ENCODE peak calls at places on chromosome 15, in seven cellular contexts. Q, R, D, I, E, N and X are unnamed samples.

GRCh38 chr15:92606126-92606835 is 49.3 kb downstream of the FAM174B start:
- DNase-seq in Q (no peak), R (no peak), D (peak; percentile 4), I (no peak), E (no peak), N (no peak), X (no peak)

GRCh38 chr15:98896802-98897732 is 110.5 kb downstream of the PGPEP1L start:
- DNase-seq in Q (peak; percentile 99), R (peak; percentile 97), D (no peak), I (no peak), E (peak; percentile 98), N (peak; percentile 38), X (peak; percentile 88)

GRCh38 chr15:57321973-57322601 is 54.2 kb upstream of the CGNL1 start:
- DNase-seq in Q (no peak), R (no peak), D (no peak), I (no peak), E (no peak), N (no peak), X (no peak)

GRCh38 chr15:74136584-74137543 is 6.5 kb downstream of the ISLR2 start:
- DNase-seq in Q (no peak), R (peak; percentile 59), D (no peak), I (no peak), E (no peak), N (no peak), X (no peak)

GRCh38 chr15:98381446-98381845 is 266.9 kb upstream of the IGF1R start:
- DNase-seq in Q (no peak), R (no peak), D (no peak), I (no peak), E (no peak), N (no peak), X (peak; percentile 9)

GRCh38 chr15:63335543-63336240 is 46.0 kb downstream of the CA12 start:
- DNase-seq in Q (no peak), R (no peak), D (no peak), I (no peak), E (no peak), N (no peak), X (no peak)

GRCh38 chr15:33022629-33023028 is 171.9 kb downstream of the FMN1 start:
- DNase-seq in Q (peak; percentile 23), R (peak; percentile 30), D (no peak), I (peak; percentile 72), E (no peak), N (peak; percentile 67), X (peak; percentile 75)

GRCh38 chr15:98715401-98715800 is 67.1 kb downstream of the IGF1R start:
- DNase-seq in Q (no peak), R (no peak), D (no peak), I (no peak), E (no peak), N (peak; percentile 50), X (no peak)

GRCh38 chr15:79169531-79170123 is 79.0 kb upstream of the RASGRF1 start:
- DNase-seq in Q (no peak), R (peak; percentile 16), D (no peak), I (no peak), E (no peak), N (no peak), X (no peak)

GRCh38 chr15:31482122-31482922 is 155.7 kb downstream of the KLF13 start:
- DNase-seq in Q (no peak), R (no peak), D (no peak), I (no peak), E (no peak), N (no peak), X (no peak)

GRCh38 chr15:81317642-81318017 is 6.3 kb downstream of the STARD5 start:
- DNase-seq in Q (no peak), R (no peak), D (no peak), I (no peak), E (no peak), N (no peak), X (no peak)

GRCh38 chr15:38212759-38213158 is 39.9 kb upstream of the SPRED1 start:
- DNase-seq in Q (no peak), R (no peak), D (no peak), I (no peak), E (no peak), N (no peak), X (no peak)

GRCh38 chr15:99424978-99425665 is 140.7 kb upstream of the MEF2A start:
- DNase-seq in Q (no peak), R (peak; percentile 96), D (no peak), I (no peak), E (peak; percentile 62), N (peak; percentile 53), X (peak; percentile 88)

GRCh38 chr15:46652256-46652655 is 1017.4 kb downstream of the SQOR start:
- DNase-seq in Q (no peak), R (no peak), D (no peak), I (no peak), E (no peak), N (no peak), X (no peak)

GRCh38 chr15:76340802-76341365 is 4.3 kb downstream of the ISL2 start:
- DNase-seq in Q (no peak), R (no peak), D (peak; percentile 49), I (no peak), E (no peak), N (no peak), X (no peak)

GRCh38 chr15:28123408-28124023 is 24.4 kb upstream of the OCA2 start:
- DNase-seq in Q (peak; percentile 59), R (peak; percentile 79), D (peak; percentile 86), I (peak; percentile 84), E (peak; percentile 33), N (peak; percentile 50), X (peak; percentile 55)

GRCh38 chr15:64003182-64003581 is 43.1 kb downstream of the DAPK2 start:
- DNase-seq in Q (no peak), R (no peak), D (no peak), I (no peak), E (no peak), N (no peak), X (no peak)

GRCh38 chr15:40925863-40926658 is 3.1 kb upstream of the DLL4 start:
- DNase-seq in Q (no peak), R (no peak), D (no peak), I (no peak), E (no peak), N (no peak), X (no peak)

GRCh38 chr15:86608461-86608860 is 528.8 kb downstream of the AGBL1 start:
- DNase-seq in Q (no peak), R (no peak), D (no peak), I (no peak), E (no peak), N (peak; percentile 51), X (peak; percentile 33)

GRCh38 chr15:64343841-64344240 is 12.1 kb downstream of the CSNK1G1 start:
- DNase-seq in Q (no peak), R (no peak), D (no peak), I (no peak), E (no peak), N (no peak), X (no peak)

GRCh38 chr15:96333194-96334016 is 2.9 kb downstream of the NR2F2 start:
- DNase-seq in Q (no peak), R (peak; percentile 49), D (peak; percentile 60), I (peak; percentile 21), E (no peak), N (peak; percentile 37), X (peak; percentile 33)

GRCh38 chr15:78195735-78196201 is 38.6 kb downstream of the ACSBG1 start:
- DNase-seq in Q (no peak), R (peak; percentile 30), D (peak; percentile 49), I (peak; percentile 47), E (no peak), N (no peak), X (no peak)

GRCh38 chr15:45023659-45024320 is 795 bp downstream of the SORD start:
- DNase-seq in Q (no peak), R (peak; percentile 2), D (no peak), I (no peak), E (no peak), N (no peak), X (peak; percentile 77)

GRCh38 chr15:70098170-70098460 is 398 bp upstream of the TLE3 start:
- DNase-seq in Q (no peak), R (no peak), D (no peak), I (no peak), E (no peak), N (no peak), X (no peak)

GRCh38 chr15:93862791-93863190 is 368.6 kb upstream of the MCTP2 start:
- DNase-seq in Q (no peak), R (no peak), D (no peak), I (no peak), E (no peak), N (peak; percentile 26), X (no peak)
- H3K4me3 ChIP-seq in Q (no peak overlapping the region), R (no peak overlapping the region), D (no peak overlapping the region), I (no peak overlapping the region), E (no peak overlapping the region), N (peak overlapping the region; percentile 1), X (no peak overlapping the region)

DNA sequence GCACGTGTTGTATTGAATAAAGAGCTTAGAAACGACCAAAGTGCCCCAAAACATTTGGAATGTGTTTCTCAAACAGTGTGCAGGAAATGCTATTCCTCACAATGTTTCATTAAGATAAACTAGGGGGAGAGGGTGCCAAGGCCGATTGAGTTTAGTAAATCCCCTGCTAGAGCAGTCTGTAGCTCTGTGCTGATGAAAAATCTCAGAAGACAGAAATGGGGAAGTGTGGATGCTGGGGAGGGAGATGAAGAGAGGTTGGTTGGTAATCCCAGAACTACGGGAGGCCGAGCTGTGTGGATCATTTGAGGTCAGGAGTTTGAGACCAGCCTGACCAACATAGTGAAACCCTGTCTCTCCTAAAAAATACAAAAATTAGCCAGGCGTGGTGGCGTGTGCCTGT is 121.2 kb downstream of the FOXB1 start:
- DNase-seq in Q (no peak), R (no peak), D (no peak), I (no peak), E (no peak), N (no peak), X (no peak)
- H3K27me3 ChIP-seq in Q (peaks cover 2% of the 10 kb centered on the region), R (peaks cover 2% of the 10 kb centered on the region), D (no peaks in the 10 kb centered on the region), I (no peaks in the 10 kb centered on the region), E (peaks cover 10% of the 10 kb centered on the region), N (no peaks in the 10 kb centered on the region), X (peaks cover 3% of the 10 kb centered on the region)

DNA sequence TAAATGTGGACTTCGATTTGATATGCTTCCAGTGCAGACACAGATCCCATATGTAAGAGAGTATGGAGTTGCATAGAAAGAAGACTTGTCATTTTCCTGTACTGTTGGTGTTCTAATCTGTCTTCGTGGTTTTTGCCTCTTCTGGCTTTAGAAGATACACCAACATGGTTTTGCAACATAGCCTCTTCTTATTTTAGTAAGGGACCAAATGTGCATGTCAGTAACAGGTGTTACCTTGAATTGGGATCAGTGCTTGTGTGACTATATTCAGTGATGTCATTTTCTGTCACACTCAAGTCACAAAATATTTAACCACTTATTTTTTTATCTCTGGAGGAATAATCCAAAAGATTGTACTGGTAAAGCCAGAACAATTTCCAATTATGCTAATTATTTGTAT is 140.4 kb downstream of the SNRPN start:
- DNase-seq in Q (no peak), R (no peak), D (no peak), I (no peak), E (no peak), N (no peak), X (no peak)
- H3K9me3 ChIP-seq in Q (peaks cover 6% of the 10 kb centered on the region), R (no peaks in the 10 kb centered on the region), D (no peaks in the 10 kb centered on the region), I (peaks cover 78% of the 10 kb centered on the region), E (peaks cover 32% of the 10 kb centered on the region), N (peaks cover 20% of the 10 kb centered on the region), X (no peaks in the 10 kb centered on the region)

DNA sequence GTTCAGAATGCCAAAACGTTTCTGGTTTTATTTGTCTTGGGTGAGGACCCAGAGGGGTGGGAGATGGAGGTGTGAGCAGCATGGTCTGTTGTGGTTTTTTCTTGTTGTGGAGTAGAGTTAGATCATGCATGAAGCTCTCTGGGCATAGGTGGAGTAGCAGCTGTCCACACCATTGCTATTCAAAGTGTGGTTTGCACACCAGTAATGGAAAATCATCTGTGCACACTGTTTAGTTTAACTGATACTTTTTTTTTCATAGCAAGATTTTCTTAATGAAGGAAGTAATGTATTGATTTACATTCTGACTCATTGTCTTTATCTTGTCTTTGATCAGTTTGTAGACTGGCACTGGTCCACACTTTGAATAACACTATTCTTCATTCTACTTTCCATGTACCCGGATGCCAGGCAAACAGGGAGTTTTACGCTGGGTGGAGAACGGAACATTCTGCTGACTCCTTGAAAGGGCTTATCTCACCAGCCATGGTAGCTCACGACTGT is 50.7 kb upstream of the CRTC3 start:
- DNase-seq in Q (no peak), R (no peak), D (peak; percentile 44), I (no peak), E (no peak), N (no peak), X (no peak)
- H3K4me3 ChIP-seq in Q (no peak overlapping the region), R (no peak overlapping the region), D (no peak overlapping the region), I (no peak overlapping the region), E (no peak overlapping the region), N (no peak overlapping the region), X (no peak overlapping the region)